ENCODE peak calls at places on chromosomes 6 and 20, in five cellular contexts. L, V, Y, D and H are unnamed samples. For H3K4me1, the result is how much of the 10 kb centered on the place peaks cover.

GRCh38 chr6:155315516-155315871 is 1.2 kb upstream of the TFB1M start:
- DNase-seq in L (no peak), V (no peak), Y (no peak), D (no peak), H (no peak)

GRCh38 chr20:63092660-63093215 is 86.0 kb upstream of the BHLHE23 start:
- DNase-seq in L (peak), V (peak), Y (no peak), D (peak), H (no peak)

GRCh38 chr20:34525709-34526416 is 9.6 kb downstream of the DYNLRB1 start:
- DNase-seq in L (peak), V (peak), Y (peak), D (peak), H (no peak)

GRCh38 chr20:14992071-14992654 is 654.8 kb upstream of the FLRT3 start:
- DNase-seq in L (no peak), V (no peak), Y (no peak), D (no peak), H (no peak)

GRCh38 chr6:116313377-116313776 is 33.6 kb upstream of the TSPYL1 start:
- DNase-seq in L (no peak), V (no peak), Y (no peak), D (no peak), H (no peak)

GRCh38 chr20:33846291-33846916 is 35.3 kb downstream of the CHMP4B start:
- DNase-seq in L (no peak), V (no peak), Y (peak), D (no peak), H (no peak)

GRCh38 chr20:33419140-33419974 is 18.0 kb upstream of the CDK5RAP1 start:
- DNase-seq in L (no peak), V (no peak), Y (peak), D (peak), H (no peak)

GRCh38 chr6:127190552-127190951 is 72.1 kb downstream of the RSPO3 start:
- DNase-seq in L (no peak), V (no peak), Y (no peak), D (no peak), H (no peak)

DNA sequence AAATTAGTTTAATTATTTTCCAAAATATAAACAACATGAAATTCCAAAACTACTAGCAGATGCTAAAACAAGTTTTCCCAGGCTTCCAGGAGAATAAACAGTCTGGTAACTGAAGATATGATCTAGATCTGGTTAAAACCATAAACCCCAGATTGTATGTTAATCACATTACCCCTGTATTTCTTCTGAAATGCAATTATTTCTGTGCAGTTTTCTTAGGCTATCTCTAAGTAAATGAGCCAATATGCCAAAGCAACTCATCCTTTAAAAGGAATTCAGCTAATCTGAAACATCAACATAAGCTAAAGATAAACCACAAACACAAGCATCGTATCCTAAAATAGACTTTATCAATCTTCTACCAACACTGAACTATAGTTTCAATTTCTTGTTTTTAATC is 44.6 kb upstream of the SENP6 start:
- DNase-seq in L (no peak), V (no peak), Y (no peak), D (no peak), H (no peak)
- H3K4me1 ChIP-seq in L (under half), V (under half), Y (under half), D (under half), H (under half)

GRCh38 chr6:90221403-90221802 is 75.2 kb downstream of the BACH2 start:
- DNase-seq in L (no peak), V (no peak), Y (no peak), D (no peak), H (no peak)
- H3K4me1 ChIP-seq in L (under half), V (under half), Y (under half), D (under half), H (under half)

GRCh38 chr6:138099832-138100231 is 7.4 kb downstream of the PERP start:
- DNase-seq in L (no peak), V (no peak), Y (no peak), D (no peak), H (no peak)
- H3K4me1 ChIP-seq in L (under half), V (under half), Y (under half), D (under half), H (under half)

DNA sequence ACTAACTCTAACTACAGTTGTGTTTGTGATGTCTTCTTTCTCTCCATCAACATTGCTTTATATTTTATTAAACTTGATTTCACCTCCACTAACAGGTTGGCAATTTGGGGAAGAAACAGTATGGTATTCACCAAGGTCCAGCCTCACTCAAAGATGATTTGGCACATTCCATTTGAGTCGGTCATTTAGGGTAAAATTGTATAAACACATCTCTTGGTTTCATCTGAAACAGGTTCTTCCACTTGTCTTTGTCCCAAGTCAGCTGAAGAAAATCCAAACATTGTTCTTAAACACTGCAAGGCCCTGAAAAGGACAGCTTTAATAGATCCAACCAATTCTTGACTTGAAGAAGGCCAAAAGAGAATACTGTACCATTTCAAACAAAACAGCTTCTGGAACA is 104.9 kb upstream of the NT5E start:
- DNase-seq in L (no peak), V (no peak), Y (no peak), D (no peak), H (no peak)
- H3K4me1 ChIP-seq in L (under half), V (under half), Y (under half), D (under half), H (under half)

DNA sequence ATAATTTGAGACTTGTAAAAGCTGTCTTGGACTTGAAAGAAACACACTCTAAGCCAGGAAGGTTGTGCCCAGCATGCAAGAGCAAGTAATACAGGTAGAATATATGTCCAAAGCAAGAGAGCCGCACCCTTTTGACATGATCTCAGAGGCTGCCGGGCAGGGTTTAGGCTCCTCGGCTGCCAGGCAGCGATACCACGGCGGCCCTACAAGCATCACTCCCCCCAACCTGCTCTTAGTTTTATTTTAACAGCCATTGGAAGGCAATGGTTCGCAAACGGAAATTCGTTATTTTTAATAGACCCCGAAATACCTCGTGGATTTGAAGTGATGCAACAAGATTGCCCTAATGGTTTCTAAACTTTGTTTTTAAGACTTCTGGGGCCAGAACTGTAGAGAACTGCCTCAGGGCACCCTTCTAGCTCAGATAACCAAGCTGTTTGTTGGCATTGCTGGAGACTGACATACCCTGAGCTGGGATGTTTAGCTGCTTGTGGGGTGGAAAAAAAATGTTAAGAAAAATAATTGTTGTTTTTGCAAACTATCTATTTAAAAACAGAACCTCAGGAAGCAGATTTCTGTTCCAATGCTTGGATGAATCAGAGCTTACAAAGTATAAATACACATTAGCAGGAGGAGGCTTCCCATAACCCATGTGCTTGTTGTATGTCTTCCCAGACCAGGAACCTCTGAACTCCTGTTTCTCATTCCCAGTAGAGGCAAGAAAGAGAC is 39.0 kb downstream of the JAG1 start:
- DNase-seq in L (no peak), V (no peak), Y (no peak), D (no peak), H (no peak)
- H3K4me1 ChIP-seq in L (under half), V (under half), Y (half or more), D (under half), H (under half)

GRCh38 chr20:44489223-44489622 is 13.5 kb downstream of the TTPAL start:
- DNase-seq in L (no peak), V (no peak), Y (no peak), D (no peak), H (no peak)
- H3K4me1 ChIP-seq in L (under half), V (under half), Y (under half), D (under half), H (under half)

DNA sequence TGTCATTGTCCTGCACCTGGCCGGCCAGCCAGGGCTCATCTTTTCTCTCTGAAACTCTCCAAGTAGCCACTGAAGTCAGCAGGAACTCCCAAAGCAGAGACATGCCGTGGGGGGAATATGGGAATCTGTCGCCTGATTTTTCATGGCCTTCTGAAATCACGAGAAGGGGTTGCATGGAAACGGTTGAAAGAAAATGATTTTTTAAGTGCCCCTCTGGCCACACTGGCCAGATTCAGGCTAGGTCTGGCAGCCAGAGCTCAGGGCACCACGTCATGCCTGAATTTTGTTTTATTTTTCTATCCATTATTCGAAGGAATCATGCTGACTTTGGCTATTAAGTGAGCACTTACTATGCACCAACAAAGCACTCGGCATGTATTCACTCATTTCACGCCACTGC is 65.2 kb downstream of the EYA2 start:
- DNase-seq in L (no peak), V (no peak), Y (no peak), D (no peak), H (no peak)
- H3K4me1 ChIP-seq in L (under half), V (under half), Y (under half), D (under half), H (under half)